ENCODE peak calls at places on chromosomes 12 and 14, in seven cellular contexts. D is heart right ventricle; L is right atrium auricular region; C is adrenal gland; W is CD4-positive, alpha-beta T cell; K is tibial artery; G is uterus. O is an unnamed sample.
A peak's percentile ranks its signal among the peaks of the same experiment; 100 is the strongest.

GRCh38 chr12:21683115-21683514 is 25.5 kb upstream of the LDHB start:
- DNase-seq in W (no peak), G (no peak), D (no peak), K (no peak), L (no peak), C (no peak), O (no peak)

GRCh38 chr12:26492406-26492805 is 297.0 kb downstream of the SSPN start:
- DNase-seq in K (no peak), G (no peak), D (no peak), C (no peak), L (no peak), W (no peak), O (no peak)

GRCh38 chr14:78363008-78363407 is 192.8 kb downstream of the NRXN3 start:
- DNase-seq in K (no peak), G (no peak), D (no peak), W (no peak), L (no peak), C (no peak), O (no peak)

GRCh38 chr12:68440068-68440581 is 108.0 kb upstream of the MDM1 start:
- DNase-seq in G (no peak), L (no peak), K (no peak), D (no peak), C (no peak), W (no peak), O (no peak)

GRCh38 chr14:63747836-63748235 is 20.0 kb upstream of the SGPP1 start:
- DNase-seq in W (no peak), C (no peak), L (no peak), D (no peak), G (no peak), K (no peak), O (no peak)

GRCh38 chr12:27651201-27651600 is 45.0 kb upstream of the REP15 start:
- DNase-seq in W (no peak), G (no peak), L (no peak), D (no peak), C (no peak), K (no peak), O (no peak)

GRCh38 chr12:124915249-124916236 is 1.1 kb upstream of the UBC start:
- DNase-seq in L (no peak), K (peak; percentile 84), G (no peak), D (no peak), C (peak; percentile 46), W (peak; percentile 14), O (peak; percentile 60)

GRCh38 chr12:50955697-50956096 is 3.4 kb downstream of the HIGD1C start:
- DNase-seq in C (no peak), L (no peak), W (no peak), D (no peak), K (no peak), G (no peak), O (no peak)

GRCh38 chr12:117090816-117091711 is 8.2 kb downstream of the TESC start:
- DNase-seq in W (no peak), K (no peak), C (no peak), G (no peak), L (no peak), D (no peak), O (no peak)

GRCh38 chr12:1575287-1575798 is 19.0 kb downstream of the FBXL14 start:
- DNase-seq in G (peak; percentile 55), W (no peak), K (no peak), C (no peak), D (no peak), L (no peak), O (no peak)

GRCh38 chr14:31283568-31284252 is 76.1 kb upstream of the HECTD1 start:
- DNase-seq in G (no peak), K (no peak), D (no peak), C (no peak), W (no peak), L (no peak), O (no peak)

GRCh38 chr12:96907681-96908163 is 665 bp downstream of the NEDD1 start:
- DNase-seq in W (no peak), G (no peak), K (no peak), C (peak; percentile 14), L (no peak), D (no peak), O (no peak)

GRCh38 chr12:89880695-89881350 is 172.2 kb upstream of the ATP2B1 start:
- DNase-seq in D (no peak), W (peak; percentile 32), C (no peak), G (no peak), K (no peak), L (no peak), O (no peak)

GRCh38 chr14:63387691-63388090 is 69.0 kb upstream of the GPHB5 start:
- DNase-seq in D (no peak), C (no peak), G (no peak), W (no peak), K (no peak), L (no peak), O (no peak)

GRCh38 chr12:132776816-132777568 is 15.4 kb upstream of the ANKLE2 start:
- DNase-seq in G (peak; percentile 71), C (peak; percentile 37), K (no peak), W (no peak), L (no peak), D (peak; percentile 82), O (no peak)

GRCh38 chr12:19183121-19183838 is 53.7 kb downstream of the PLEKHA5 start:
- DNase-seq in L (no peak), C (no peak), D (no peak), W (no peak), K (no peak), G (no peak), O (no peak)

GRCh38 chr14:91858536-91859275 is 8.6 kb downstream of the TC2N start:
- DNase-seq in C (no peak), K (no peak), L (no peak), D (no peak), W (no peak), G (no peak), O (no peak)

GRCh38 chr14:105445290-105445689 is 25.7 kb downstream of the MTA1 start:
- DNase-seq in D (no peak), C (no peak), G (no peak), L (no peak), W (no peak), K (no peak), O (no peak)

GRCh38 chr12:93348568-93349435 is 28.9 kb upstream of the NUDT4 start:
- DNase-seq in G (no peak), D (no peak), C (no peak), W (no peak), K (no peak), L (no peak), O (no peak)

GRCh38 chr12:6915023-6915788 is 826 bp downstream of the ENO2 start:
- DNase-seq in G (peak; percentile 51), C (no peak), K (peak; percentile 82), W (no peak), L (no peak), D (no peak), O (no peak)

GRCh38 chr12:93804392-93805179 is 127.4 kb downstream of the CRADD start:
- DNase-seq in L (no peak), D (no peak), G (no peak), C (no peak), W (no peak), K (no peak), O (no peak)

GRCh38 chr14:75752907-75753594 is 92.0 kb downstream of the TTLL5 start:
- DNase-seq in K (no peak), W (no peak), D (no peak), C (no peak), L (no peak), G (no peak), O (no peak)

GRCh38 chr14:53411110-53411509 is 258.0 kb upstream of the DDHD1 start:
- DNase-seq in G (no peak), L (no peak), K (no peak), C (no peak), W (no peak), D (no peak), O (no peak)

GRCh38 chr12:69553626-69554248 is 31.5 kb upstream of the CCT2 start:
- DNase-seq in D (no peak), K (no peak), G (no peak), L (no peak), W (no peak), C (peak; percentile 20), O (peak; percentile 44)
- H3K27ac ChIP-seq in D (peak overlapping the region; percentile 21), K (peak overlapping the region; percentile 25), G (no peak overlapping the region), L (no peak overlapping the region), W (no peak overlapping the region), C (no peak overlapping the region), O (peak overlapping the region; percentile 12)

GRCh38 chr12:128753438-128753837 is 70.3 kb downstream of the SLC15A4 start:
- DNase-seq in K (no peak), L (no peak), D (no peak), W (no peak), C (no peak), G (no peak), O (no peak)
- TF ChIP-seq CTCF in K (no peak), L (no peak), D (no peak), W (no peak), C (no peak), G (no peak), O (no peak)

GRCh38 chr12:2959508-2960431 is 573 bp downstream of the TEAD4 start:
- DNase-seq in G (peak; percentile 67), C (peak; percentile 31), K (peak; percentile 82), D (peak; percentile 48), L (no peak), W (no peak), O (peak; percentile 60)

GRCh38 chr12:2957816-2958431 is 1.3 kb upstream of the TEAD4 start:
- DNase-seq in G (no peak), D (no peak), L (no peak), C (no peak), K (no peak), W (no peak), O (no peak)

GRCh38 chr12:2959194-2959507 is at the start of gene TEAD4:
- DNase-seq in D (peak; percentile 69), C (peak; percentile 54), L (no peak), G (peak; percentile 69), K (no peak), W (no peak), O (peak; percentile 86)

GRCh38 chr12:2960432-2960956 is 1.3 kb downstream of the TEAD4 start:
- DNase-seq in L (no peak), G (no peak), W (no peak), K (no peak), C (no peak), D (no peak), O (no peak)

DNA sequence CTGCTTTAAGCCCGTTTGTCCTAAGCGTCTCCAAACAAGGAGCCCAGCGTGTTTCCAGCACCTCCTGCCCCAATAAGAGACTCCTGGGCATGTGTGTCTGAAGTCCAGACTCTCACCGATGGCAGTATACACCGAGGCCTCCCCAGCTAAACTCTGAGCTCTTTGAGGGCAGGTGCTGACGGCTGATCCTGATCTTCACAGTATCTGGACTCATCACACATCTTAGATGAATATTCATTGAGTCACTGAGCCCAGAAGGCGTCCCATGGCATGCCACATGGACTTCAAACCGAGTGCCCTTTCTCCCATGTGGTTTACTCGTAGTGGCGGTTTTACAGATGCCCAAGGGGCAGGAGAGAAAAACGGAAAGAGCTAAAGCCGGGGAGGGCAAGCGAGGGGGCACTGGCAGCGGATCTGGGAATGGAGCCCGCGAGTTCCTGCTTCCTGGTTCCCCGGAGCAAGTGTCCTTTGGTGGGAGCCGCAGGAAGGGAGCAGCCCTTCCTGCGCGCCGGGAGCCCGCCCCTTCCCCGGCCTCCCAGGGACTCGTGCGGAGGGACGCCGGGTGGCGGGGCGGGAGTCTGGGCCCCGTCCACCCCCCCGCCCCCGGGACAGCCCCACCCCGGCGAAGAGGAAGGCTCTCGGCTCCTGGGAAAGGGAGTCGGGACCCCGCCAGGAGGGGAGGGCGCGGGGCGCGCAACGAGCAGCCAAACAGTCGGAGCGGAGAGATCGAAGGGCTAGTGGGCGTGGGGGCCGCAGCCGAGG is 584 bp upstream of the TEAD4 start:
- DNase-seq in G (peak; percentile 48), K (peak; percentile 78), W (no peak), D (peak; percentile 72), C (peak; percentile 35), L (no peak), O (peak; percentile 70)
- H3K27ac ChIP-seq in G (peak overlapping the region; percentile 82), K (peak overlapping the region; percentile 89), W (no peak overlapping the region), D (peak overlapping the region; percentile 88), C (peak overlapping the region; percentile 94), L (peak overlapping the region; percentile 76), O (peak overlapping the region; percentile 91)

GRCh38 chr14:100749967-100750597 is 23.4 kb downstream of the DLK1 start:
- DNase-seq in K (peak; percentile 25), D (no peak), G (no peak), L (no peak), C (no peak), W (no peak), O (no peak)
- TF ChIP-seq CTCF in K (no peak), D (no peak), G (no peak), L (no peak), C (no peak), W (no peak), O (no peak)